ENCODE peak calls at places on chromosomes 7 and 10, in seven cellular contexts. R is HL-60, K is upper lobe of right lung, W is tibial artery, X is sigmoid colon, V is GM23338, A is SK-N-SH. E is an unnamed sample.
A peak's percentile ranks its signal among the peaks of the same experiment; 100 is the strongest.

GRCh38 chr10:84825330-84825729 is 496.9 kb downstream of the CCSER2 start:
- DNase-seq in X (no peak), K (no peak), A (peak; percentile 55), W (no peak), R (no peak), V (no peak), E (no peak)

GRCh38 chr10:24974978-24975377 is 22.6 kb upstream of the PRTFDC1 start:
- DNase-seq in V (no peak), W (peak; percentile 55), K (no peak), X (peak; percentile 74), A (no peak), R (no peak), E (no peak)

GRCh38 chr10:71878327-71879034 is 27.4 kb upstream of the PSAP start:
- DNase-seq in W (no peak), R (no peak), X (no peak), A (no peak), K (no peak), V (peak; percentile 31), E (no peak)

GRCh38 chr10:83062871-83063270 is 1076.4 kb upstream of the GHITM start:
- DNase-seq in V (no peak), K (no peak), W (no peak), R (no peak), X (no peak), A (no peak), E (no peak)

GRCh38 chr7:37081436-37081835 is 357.1 kb upstream of the AOAH start:
- DNase-seq in R (no peak), W (no peak), V (no peak), A (no peak), K (no peak), X (no peak), E (peak; percentile 29)

GRCh38 chr7:147207988-147208387 is 1091.4 kb downstream of the CNTNAP2 start:
- DNase-seq in A (no peak), R (no peak), X (no peak), K (no peak), V (peak; percentile 58), W (no peak), E (no peak)

GRCh38 chr10:91162050-91162494 is 58.4 kb upstream of the PCGF5 start:
- DNase-seq in A (no peak), V (no peak), K (no peak), X (no peak), R (no peak), W (no peak), E (no peak)

GRCh38 chr10:132164801-132165278 is 21.9 kb upstream of the DPYSL4 start:
- DNase-seq in X (no peak), K (no peak), W (no peak), R (no peak), A (no peak), V (peak; percentile 45), E (no peak)

GRCh38 chr10:86773486-86773885 is 17.1 kb downstream of the BMPR1A start:
- DNase-seq in K (no peak), X (no peak), A (no peak), R (no peak), V (no peak), W (no peak), E (no peak)

GRCh38 chr7:158252081-158252836 is 335.4 kb downstream of the PTPRN2 start:
- DNase-seq in V (no peak), W (peak; percentile 8), R (no peak), K (peak; percentile 54), X (peak; percentile 50), A (peak; percentile 54), E (no peak)

GRCh38 chr7:909358-910329 is 33.3 kb downstream of the GET4 start:
- DNase-seq in W (peak; percentile 86), R (peak; percentile 74), A (peak; percentile 82), X (peak; percentile 87), V (no peak), K (peak; percentile 88), E (no peak)

GRCh38 chr7:140607441-140607989 is 33.1 kb downstream of the DENND2A start:
- DNase-seq in R (no peak), W (peak; percentile 28), K (peak; percentile 68), A (peak; percentile 46), X (peak; percentile 89), V (no peak), E (no peak)

GRCh38 chr10:101438881-101439391 is 85.0 kb downstream of the BTRC start:
- DNase-seq in A (no peak), W (no peak), K (no peak), X (no peak), R (no peak), V (no peak), E (no peak)

GRCh38 chr7:134562136-134562535 is 13.2 kb downstream of the AKR1B15 start:
- DNase-seq in V (no peak), X (no peak), A (no peak), K (no peak), W (no peak), R (no peak), E (no peak)

GRCh38 chr7:26900283-26900682 is 35.9 kb upstream of the SKAP2 start:
- DNase-seq in W (no peak), R (peak; percentile 4), A (no peak), K (no peak), X (no peak), V (no peak), E (no peak)

GRCh38 chr7:148397555-148397954 is 193.0 kb upstream of the C7orf33 start:
- DNase-seq in R (no peak), A (no peak), W (no peak), V (no peak), K (no peak), X (no peak), E (peak; percentile 47)

GRCh38 chr7:148397056-148397455 is 193.5 kb upstream of the C7orf33 start:
- DNase-seq in W (no peak), X (no peak), R (no peak), A (no peak), K (no peak), V (peak; percentile 23), E (peak; percentile 29)

GRCh38 chr7:148394582-148394981 is 196.0 kb upstream of the C7orf33 start:
- DNase-seq in V (peak; percentile 37), R (no peak), A (no peak), W (no peak), K (no peak), X (no peak), E (peak; percentile 26)

GRCh38 chr7:148395990-148396716 is 194.4 kb upstream of the C7orf33 start:
- DNase-seq in A (peak; percentile 38), R (no peak), K (no peak), X (no peak), V (peak; percentile 46), W (no peak), E (peak; percentile 78)

GRCh38 chr7:148395292-148395691 is 195.3 kb upstream of the C7orf33 start:
- DNase-seq in X (no peak), A (no peak), W (no peak), V (peak; percentile 61), R (no peak), K (no peak), E (peak; percentile 57)
- H3K27ac ChIP-seq in X (no peak overlapping the region), A (no peak overlapping the region), W (no peak overlapping the region), V (peak overlapping the region; percentile 30), R (no peak overlapping the region), K (no peak overlapping the region), E (no peak overlapping the region)

GRCh38 chr10:23315966-23316365 is 28.6 kb downstream of the C10orf67 start:
- DNase-seq in A (no peak), W (no peak), V (no peak), K (no peak), R (no peak), X (no peak), E (no peak)
- H3K27ac ChIP-seq in A (no peak overlapping the region), W (no peak overlapping the region), V (no peak overlapping the region), K (no peak overlapping the region), R (no peak overlapping the region), X (no peak overlapping the region), E (no peak overlapping the region)

DNA sequence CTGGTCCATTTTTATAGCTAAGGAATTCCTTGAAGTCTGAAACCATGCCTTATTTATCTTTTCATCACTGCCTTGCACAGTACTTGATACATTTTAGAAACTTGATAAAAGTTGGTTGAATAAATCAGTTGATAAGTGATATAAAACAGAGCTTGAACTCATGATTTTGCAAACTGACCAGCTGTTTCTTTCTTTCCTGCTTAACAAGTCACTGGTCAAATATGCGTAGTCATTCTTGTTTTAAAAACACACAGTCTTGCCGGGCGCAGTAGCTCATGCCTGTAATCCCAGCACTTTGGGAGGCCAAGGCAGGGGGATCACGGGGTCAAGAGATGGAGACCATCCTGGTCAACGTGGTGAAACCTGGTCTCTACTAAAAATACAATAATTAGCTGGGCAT is 6.3 kb downstream of the TPST1 start:
- DNase-seq in A (no peak), K (peak; percentile 6), R (no peak), X (no peak), V (no peak), W (no peak), E (no peak)
- H3K27ac ChIP-seq in A (no peak overlapping the region), K (no peak overlapping the region), R (no peak overlapping the region), X (peak overlapping the region; percentile 53), V (no peak overlapping the region), W (no peak overlapping the region), E (peak overlapping the region; percentile 57)

GRCh38 chr10:74991435-74991834 is 120.0 kb upstream of the SAMD8 start:
- DNase-seq in V (peak; percentile 74), W (no peak), R (no peak), K (no peak), A (peak; percentile 17), X (no peak), E (no peak)

GRCh38 chr10:74988787-74989574 is 122.5 kb upstream of the SAMD8 start:
- DNase-seq in X (no peak), W (no peak), K (no peak), R (no peak), V (no peak), A (no peak), E (no peak)

GRCh38 chr10:74988055-74988773 is 123.2 kb upstream of the SAMD8 start:
- DNase-seq in A (no peak), R (no peak), K (no peak), V (no peak), X (no peak), W (no peak), E (no peak)

GRCh38 chr10:74983383-74983782 is 128.1 kb upstream of the SAMD8 start:
- DNase-seq in X (no peak), R (no peak), W (no peak), V (no peak), A (no peak), K (no peak), E (no peak)

DNA sequence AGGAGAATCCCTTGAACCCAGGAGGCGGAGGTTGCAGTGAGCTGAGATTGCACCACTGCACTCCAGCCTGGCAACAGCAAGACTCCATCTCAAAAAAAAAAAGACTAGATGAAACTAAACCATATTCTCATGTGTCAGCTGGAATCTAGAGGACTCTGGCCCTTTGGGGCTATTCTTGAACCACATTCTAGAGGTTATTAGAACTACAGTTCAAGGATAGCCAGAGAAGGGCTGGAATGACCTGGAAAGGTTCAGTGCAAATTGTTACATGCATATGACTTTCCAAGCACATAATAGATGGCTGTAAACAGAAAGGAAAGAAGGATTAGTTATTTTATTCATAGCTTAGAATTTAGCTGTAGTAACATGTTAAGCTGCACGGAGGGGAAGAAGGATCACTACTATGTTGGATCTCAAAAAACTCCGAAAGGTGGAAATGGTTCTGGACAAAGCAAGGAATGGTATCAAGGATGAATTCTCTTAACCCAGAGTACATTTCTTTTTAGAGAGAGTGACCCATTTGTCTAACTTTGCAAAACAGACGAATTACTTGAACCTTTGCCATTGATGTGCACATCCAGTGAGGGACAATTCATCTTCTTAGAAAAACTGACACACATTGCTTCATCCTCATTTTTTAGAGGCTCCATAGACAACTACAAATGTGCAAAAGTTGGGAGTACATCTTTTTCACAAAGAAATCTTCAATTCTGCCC is 124.0 kb upstream of the SAMD8 start:
- DNase-seq in A (no peak), X (no peak), R (no peak), K (no peak), V (no peak), W (no peak), E (no peak)
- H3K27ac ChIP-seq in A (no peak overlapping the region), X (peak overlapping the region; percentile 59), R (no peak overlapping the region), K (no peak overlapping the region), V (no peak overlapping the region), W (no peak overlapping the region), E (peak overlapping the region; percentile 59)

GRCh38 chr10:11887381-11888227 is 64.4 kb downstream of the PROSER2 start:
- DNase-seq in V (no peak), A (no peak), K (peak; percentile 59), R (no peak), W (no peak), X (no peak), E (no peak)
- H3K27ac ChIP-seq in V (no peak overlapping the region), A (no peak overlapping the region), K (no peak overlapping the region), R (no peak overlapping the region), W (no peak overlapping the region), X (no peak overlapping the region), E (no peak overlapping the region)

E was measured in esophagus muscularis mucosa.